ENCODE peak calls at places on chromosomes 4 and X, in eight cellular contexts. Z, U, L, C, Q, I, K and V are unnamed samples. For H3K9me3, the result is how much of the 10 kb centered on the place peaks cover.

GRCh38 chrX:154040307-154040756 is 20.6 kb upstream of the IRAK1 start:
- DNase-seq in C (no peak), Q (no peak), K (no peak), L (no peak), I (no peak), Z (no peak), U (no peak), V (no peak)

GRCh38 chr4:30720656-30721352 is 635 bp downstream of the PCDH7 start:
- DNase-seq in K (no peak), I (no peak), U (peak), C (no peak), Q (peak), Z (peak), L (no peak), V (no peak)

GRCh38 chr4:118154643-118155042 is 120.4 kb downstream of the NDST3 start:
- DNase-seq in L (no peak), K (no peak), Q (no peak), C (no peak), U (no peak), Z (no peak), I (no peak), V (no peak)

GRCh38 chr4:183960021-183960420 is 54.9 kb downstream of the STOX2 start:
- DNase-seq in Q (peak), K (no peak), U (peak), I (no peak), L (no peak), C (peak), Z (peak), V (no peak)

GRCh38 chr4:87506974-87507701 is 22.0 kb downstream of the SPARCL1 start:
- DNase-seq in K (no peak), L (no peak), I (no peak), C (no peak), Q (no peak), Z (no peak), U (no peak), V (no peak)

GRCh38 chr4:139266583-139267257 is 13.3 kb downstream of the MGARP start:
- DNase-seq in U (peak), Q (peak), C (peak), Z (peak), K (no peak), I (peak), L (peak), V (peak)

GRCh38 chrX:54415534-54416350 is 24.5 kb upstream of the TSR2 start:
- DNase-seq in Z (no peak), L (no peak), C (no peak), Q (no peak), U (no peak), K (no peak), I (no peak), V (no peak)

GRCh38 chrX:113929004-113929403 is 654.9 kb upstream of the HTR2C start:
- DNase-seq in L (no peak), Z (peak), I (no peak), K (peak), U (peak), C (no peak), Q (peak), V (peak)

GRCh38 chr4:106114284-106114683 is 201.7 kb downstream of the TBCK start:
- DNase-seq in C (no peak), Q (no peak), K (no peak), Z (no peak), L (no peak), U (peak), I (no peak), V (no peak)

GRCh38 chrX:15686818-15687685 is 22.4 kb upstream of the CLTRN start:
- DNase-seq in U (peak), I (no peak), Q (peak), C (peak), K (no peak), Z (peak), L (peak), V (peak)

GRCh38 chr4:6942238-6942800 is 32.7 kb downstream of the TBC1D14 start:
- DNase-seq in Q (no peak), U (peak), L (no peak), Z (peak), C (peak), K (peak), I (no peak), V (peak)

GRCh38 chrX:72634321-72634720 is 61.7 kb upstream of the HDAC8 start:
- DNase-seq in Q (no peak), I (no peak), Z (no peak), L (no peak), K (no peak), U (no peak), C (no peak), V (no peak)

GRCh38 chr4:33381806-33382205 is 2661.6 kb downstream of the PCDH7 start:
- DNase-seq in Z (no peak), K (no peak), L (no peak), U (no peak), Q (no peak), I (no peak), C (no peak), V (no peak)

GRCh38 chr4:5165419-5166369 is 114.4 kb downstream of the STK32B start:
- DNase-seq in U (no peak), C (no peak), I (no peak), L (no peak), Q (peak), Z (no peak), K (no peak), V (no peak)

GRCh38 chrX:80420147-80420546 is at the start of gene TENT5D:
- DNase-seq in K (no peak), U (no peak), I (no peak), Q (no peak), L (no peak), Z (no peak), C (no peak), V (no peak)

GRCh38 chr4:86181585-86181984 is 178.3 kb downstream of the MAPK10 start:
- DNase-seq in C (no peak), Q (no peak), U (no peak), Z (peak), I (no peak), K (no peak), L (no peak), V (no peak)

GRCh38 chr4:123378794-123379193 is 17.8 kb upstream of the SPRY1 start:
- DNase-seq in Q (no peak), L (no peak), I (no peak), C (no peak), Z (no peak), K (no peak), U (no peak), V (no peak)

GRCh38 chr4:7295917-7296660 is 103.8 kb downstream of the SORCS2 start:
- DNase-seq in Z (peak), C (no peak), I (no peak), U (peak), Q (peak), L (no peak), K (no peak), V (no peak)

GRCh38 chrX:38262715-38263620 is 42.3 kb upstream of the SRPX start:
- DNase-seq in Z (no peak), Q (no peak), I (no peak), K (no peak), C (no peak), L (no peak), U (no peak), V (no peak)

GRCh38 chrX:110341189-110342035 is 17.2 kb upstream of the RTL9 start:
- DNase-seq in C (no peak), L (no peak), I (no peak), U (no peak), K (no peak), Q (no peak), Z (no peak), V (no peak)

GRCh38 chr4:98566491-98567008 is 91.9 kb downstream of the TSPAN5 start:
- DNase-seq in Q (peak), U (no peak), I (no peak), L (no peak), K (no peak), C (no peak), Z (no peak), V (no peak)

GRCh38 chr4:11399461-11399971 is 29.2 kb downstream of the HS3ST1 start:
- DNase-seq in K (no peak), L (no peak), C (no peak), Z (no peak), U (no peak), Q (no peak), I (no peak), V (no peak)

GRCh38 chrX:73647632-73648322 is 84.8 kb downstream of the CHIC1 start:
- DNase-seq in I (no peak), L (no peak), Q (no peak), Z (no peak), U (no peak), C (no peak), K (no peak), V (no peak)

GRCh38 chrX:73647212-73647611 is 84.2 kb downstream of the CHIC1 start:
- DNase-seq in Z (no peak), Q (no peak), I (no peak), C (no peak), K (no peak), U (no peak), L (no peak), V (no peak)
- H3K9me3 ChIP-seq in Z (under half), Q (under half), I (under half), C (under half), K (under half), U (under half), L (under half), V (under half)

GRCh38 chrX:145630081-145630480 is 187.5 kb upstream of the SLITRK2 start:
- DNase-seq in L (no peak), Z (no peak), K (no peak), U (no peak), C (no peak), I (no peak), Q (no peak), V (no peak)
- H3K9me3 ChIP-seq in L (under half), Z (under half), K (under half), U (under half), C (under half), I (under half), Q (under half), V (under half)

DNA sequence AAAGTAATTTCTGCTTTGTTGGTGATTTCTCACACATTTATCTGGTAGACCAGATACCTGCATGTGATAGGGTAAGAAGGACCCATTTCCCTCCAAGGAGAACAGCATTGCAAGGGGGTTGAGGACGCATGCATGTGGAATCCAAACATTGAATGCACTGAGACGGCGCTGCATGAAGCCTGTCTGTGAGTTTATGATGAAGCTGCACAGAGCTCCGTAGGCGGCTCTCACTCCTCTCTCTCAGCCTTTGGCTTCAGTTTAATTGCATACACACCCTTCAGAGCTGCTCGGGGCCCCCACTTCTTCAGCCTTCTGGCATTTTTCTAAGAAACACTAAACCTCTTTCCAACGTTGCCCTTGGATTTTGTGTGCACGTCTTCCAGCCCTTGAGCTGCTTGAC is 176.7 kb downstream of the DHRSX start:
- DNase-seq in Z (no peak), C (no peak), L (no peak), U (no peak), I (no peak), K (no peak), Q (no peak), V (no peak)
- H3K9me3 ChIP-seq in Z (under half), C (under half), L (under half), U (under half), I (under half), K (under half), Q (under half), V (under half)

GRCh38 chr4:82382756-82383155 is 9.0 kb upstream of the HNRNPD start:
- DNase-seq in Z (no peak), K (no peak), Q (no peak), U (no peak), L (no peak), C (no peak), I (no peak), V (no peak)
- H3K9me3 ChIP-seq in Z (under half), K (under half), Q (under half), U (under half), L (under half), C (under half), I (under half), V (under half)

DNA sequence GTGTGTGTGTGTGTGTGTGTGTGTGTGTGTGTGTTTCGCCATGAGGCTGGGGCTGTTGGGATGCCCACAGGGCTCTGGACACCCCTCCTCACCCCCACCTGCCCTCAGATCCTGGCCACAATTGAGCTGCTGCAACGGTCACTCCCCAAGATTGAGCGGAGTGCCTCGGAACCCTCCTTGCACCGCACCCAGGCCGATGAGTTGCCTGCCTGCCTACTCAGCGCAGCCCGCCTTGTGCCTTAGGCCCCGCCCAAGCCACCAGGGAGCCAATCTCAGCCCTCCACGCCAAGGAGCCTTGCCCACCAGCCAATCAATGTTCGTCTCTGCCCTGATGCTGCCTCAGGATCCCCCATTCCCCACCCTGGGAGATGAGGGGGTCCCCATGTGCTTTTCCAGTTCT is 10.2 kb downstream of the ARAF start:
- DNase-seq in L (no peak), Z (no peak), Q (no peak), K (no peak), C (no peak), I (no peak), U (no peak), V (no peak)
- H3K9me3 ChIP-seq in L (under half), Z (under half), Q (under half), K (under half), C (under half), I (under half), U (under half), V (under half)

DNA sequence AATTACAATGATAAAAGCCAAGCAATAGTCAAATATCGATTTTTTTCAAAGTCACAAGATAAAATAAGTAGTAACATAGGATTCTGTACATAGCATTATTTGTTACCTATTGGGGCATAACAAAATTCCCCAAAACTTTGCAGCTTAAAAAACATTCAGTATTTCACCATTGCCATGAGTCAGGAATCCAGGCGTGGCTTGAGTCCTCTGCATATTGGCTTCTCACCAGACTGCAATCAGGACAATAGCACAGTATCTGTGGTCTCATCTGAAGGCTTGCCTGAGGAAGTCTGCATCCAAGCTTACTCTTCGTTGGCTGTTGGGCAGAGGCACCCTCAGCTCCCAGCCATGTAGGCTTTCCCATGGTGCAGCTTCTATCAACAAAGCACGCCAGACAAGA is 6.2 kb upstream of the CTBP1 start:
- DNase-seq in Q (no peak), Z (no peak), U (no peak), K (no peak), I (no peak), L (no peak), C (no peak), V (no peak)
- H3K9me3 ChIP-seq in Q (under half), Z (half or more), U (under half), K (under half), I (under half), L (under half), C (under half), V (under half)